ENCODE peak calls at places on chromosome 14, in ten cellular contexts. One of them, this sample, is unnamed.

GRCh38 chr14:23164250-23164649 is 19.2 kb downstream of the SLC7A8 start:
- DNase-seq in Right ventricle myocardium inferior: no peak
- DNase-seq in IMR-90: no peak
- DNase-seq in amniotic stem cell: no peak
- DNase-seq in stimulated activated CD4-positive, alpha-beta T cell treated with anti-CD3 and anti-CD28 coated beads, Interleukin-4, amount 100 ng/mL, for 1 hour: no peak
- DNase-seq in GM12865: no peak
- DNase-seq in effector CD4-positive, alpha-beta T cell: no peak
- DNase-seq in occipital lobe: no peak
- DNase-seq in pancreas: peak; percentile 83
- DNase-seq in iris pigment epithelial cell: no peak
- DNase-seq in this sample: no peak

GRCh38 chr14:99389171-99389826 is 91.4 kb downstream of the SETD3 start:
- DNase-seq in Right ventricle myocardium inferior: no peak
- DNase-seq in IMR-90: peak; percentile 10
- DNase-seq in amniotic stem cell: no peak
- DNase-seq in stimulated activated CD4-positive, alpha-beta T cell treated with anti-CD3 and anti-CD28 coated beads, Interleukin-4, amount 100 ng/mL, for 1 hour: peak; percentile 46
- DNase-seq in GM12865: peak; percentile 46
- DNase-seq in effector CD4-positive, alpha-beta T cell: no peak
- DNase-seq in occipital lobe: no peak
- DNase-seq in pancreas: no peak
- DNase-seq in iris pigment epithelial cell: peak; percentile 37
- DNase-seq in this sample: peak; percentile 75

GRCh38 chr14:22882529-22883190 is 362 bp upstream of the REM2 start:
- DNase-seq in Right ventricle myocardium inferior: no peak
- DNase-seq in IMR-90: peak; percentile 46
- DNase-seq in amniotic stem cell: no peak
- DNase-seq in stimulated activated CD4-positive, alpha-beta T cell treated with anti-CD3 and anti-CD28 coated beads, Interleukin-4, amount 100 ng/mL, for 1 hour: peak; percentile 40
- DNase-seq in GM12865: no peak
- DNase-seq in effector CD4-positive, alpha-beta T cell: peak; percentile 33
- DNase-seq in occipital lobe: no peak
- DNase-seq in pancreas: peak; percentile 66
- DNase-seq in iris pigment epithelial cell: peak; percentile 51
- DNase-seq in this sample: peak; percentile 79

GRCh38 chr14:71322660-71323250 is 415.5 kb downstream of the PCNX1 start:
- DNase-seq in Right ventricle myocardium inferior: no peak
- DNase-seq in IMR-90: peak; percentile 67
- DNase-seq in amniotic stem cell: peak; percentile 30
- DNase-seq in stimulated activated CD4-positive, alpha-beta T cell treated with anti-CD3 and anti-CD28 coated beads, Interleukin-4, amount 100 ng/mL, for 1 hour: no peak
- DNase-seq in GM12865: peak; percentile 83
- DNase-seq in effector CD4-positive, alpha-beta T cell: no peak
- DNase-seq in occipital lobe: no peak
- DNase-seq in pancreas: no peak
- DNase-seq in iris pigment epithelial cell: peak; percentile 74
- DNase-seq in this sample: peak; percentile 70

GRCh38 chr14:95077380-95077779 is 79.9 kb downstream of the DICER1 start:
- DNase-seq in Right ventricle myocardium inferior: no peak
- DNase-seq in IMR-90: no peak
- DNase-seq in amniotic stem cell: no peak
- DNase-seq in stimulated activated CD4-positive, alpha-beta T cell treated with anti-CD3 and anti-CD28 coated beads, Interleukin-4, amount 100 ng/mL, for 1 hour: no peak
- DNase-seq in GM12865: no peak
- DNase-seq in effector CD4-positive, alpha-beta T cell: no peak
- DNase-seq in occipital lobe: no peak
- DNase-seq in pancreas: no peak
- DNase-seq in iris pigment epithelial cell: no peak
- DNase-seq in this sample: no peak

GRCh38 chr14:61385002-61385685 is 63.8 kb downstream of the PRKCH start:
- DNase-seq in Right ventricle myocardium inferior: no peak
- DNase-seq in IMR-90: no peak
- DNase-seq in amniotic stem cell: no peak
- DNase-seq in stimulated activated CD4-positive, alpha-beta T cell treated with anti-CD3 and anti-CD28 coated beads, Interleukin-4, amount 100 ng/mL, for 1 hour: no peak
- DNase-seq in GM12865: peak; percentile 46
- DNase-seq in effector CD4-positive, alpha-beta T cell: peak; percentile 45
- DNase-seq in occipital lobe: no peak
- DNase-seq in pancreas: no peak
- DNase-seq in iris pigment epithelial cell: no peak
- DNase-seq in this sample: no peak

GRCh38 chr14:92439551-92440344 is 73.8 kb upstream of the RIN3 start:
- DNase-seq in Right ventricle myocardium inferior: no peak
- DNase-seq in IMR-90: no peak
- DNase-seq in amniotic stem cell: no peak
- DNase-seq in stimulated activated CD4-positive, alpha-beta T cell treated with anti-CD3 and anti-CD28 coated beads, Interleukin-4, amount 100 ng/mL, for 1 hour: no peak
- DNase-seq in GM12865: peak; percentile 54
- DNase-seq in effector CD4-positive, alpha-beta T cell: no peak
- DNase-seq in occipital lobe: no peak
- DNase-seq in pancreas: no peak
- DNase-seq in iris pigment epithelial cell: no peak
- DNase-seq in this sample: no peak

GRCh38 chr14:73700325-73700724 is 13.9 kb downstream of the PNMA1 start:
- DNase-seq in Right ventricle myocardium inferior: no peak
- DNase-seq in IMR-90: no peak
- DNase-seq in amniotic stem cell: no peak
- DNase-seq in stimulated activated CD4-positive, alpha-beta T cell treated with anti-CD3 and anti-CD28 coated beads, Interleukin-4, amount 100 ng/mL, for 1 hour: no peak
- DNase-seq in GM12865: no peak
- DNase-seq in effector CD4-positive, alpha-beta T cell: no peak
- DNase-seq in occipital lobe: no peak
- DNase-seq in pancreas: no peak
- DNase-seq in iris pigment epithelial cell: no peak
- DNase-seq in this sample: no peak

GRCh38 chr14:52051861-52052260 is 17.0 kb downstream of the NID2 start:
- DNase-seq in Right ventricle myocardium inferior: no peak
- DNase-seq in IMR-90: peak; percentile 87
- DNase-seq in amniotic stem cell: no peak
- DNase-seq in stimulated activated CD4-positive, alpha-beta T cell treated with anti-CD3 and anti-CD28 coated beads, Interleukin-4, amount 100 ng/mL, for 1 hour: no peak
- DNase-seq in GM12865: no peak
- DNase-seq in effector CD4-positive, alpha-beta T cell: no peak
- DNase-seq in occipital lobe: no peak
- DNase-seq in pancreas: no peak
- DNase-seq in iris pigment epithelial cell: peak; percentile 77
- DNase-seq in this sample: no peak

GRCh38 chr14:104574978-104575377 is 4.6 kb upstream of the C14orf180 start:
- DNase-seq in Right ventricle myocardium inferior: no peak
- DNase-seq in IMR-90: no peak
- DNase-seq in amniotic stem cell: no peak
- DNase-seq in stimulated activated CD4-positive, alpha-beta T cell treated with anti-CD3 and anti-CD28 coated beads, Interleukin-4, amount 100 ng/mL, for 1 hour: no peak
- DNase-seq in GM12865: no peak
- DNase-seq in effector CD4-positive, alpha-beta T cell: no peak
- DNase-seq in occipital lobe: no peak
- DNase-seq in pancreas: no peak
- DNase-seq in iris pigment epithelial cell: no peak
- DNase-seq in this sample: no peak

GRCh38 chr14:51396222-51396815 is 156.3 kb downstream of the TMX1 start:
- DNase-seq in Right ventricle myocardium inferior: no peak
- DNase-seq in IMR-90: peak; percentile 98
- DNase-seq in amniotic stem cell: peak; percentile 70
- DNase-seq in stimulated activated CD4-positive, alpha-beta T cell treated with anti-CD3 and anti-CD28 coated beads, Interleukin-4, amount 100 ng/mL, for 1 hour: no peak
- DNase-seq in GM12865: no peak
- DNase-seq in effector CD4-positive, alpha-beta T cell: no peak
- DNase-seq in occipital lobe: no peak
- DNase-seq in pancreas: peak; percentile 19
- DNase-seq in iris pigment epithelial cell: peak; percentile 97
- DNase-seq in this sample: no peak

GRCh38 chr14:46405095-46405494 is 246.5 kb downstream of the RPL10L start:
- DNase-seq in Right ventricle myocardium inferior: no peak
- DNase-seq in IMR-90: no peak
- DNase-seq in amniotic stem cell: no peak
- DNase-seq in stimulated activated CD4-positive, alpha-beta T cell treated with anti-CD3 and anti-CD28 coated beads, Interleukin-4, amount 100 ng/mL, for 1 hour: no peak
- DNase-seq in GM12865: no peak
- DNase-seq in effector CD4-positive, alpha-beta T cell: no peak
- DNase-seq in occipital lobe: no peak
- DNase-seq in pancreas: no peak
- DNase-seq in iris pigment epithelial cell: no peak
- DNase-seq in this sample: no peak

GRCh38 chr14:45238988-45239387 is 14.0 kb downstream of the MIS18BP1 start:
- DNase-seq in Right ventricle myocardium inferior: no peak
- DNase-seq in IMR-90: no peak
- DNase-seq in amniotic stem cell: no peak
- DNase-seq in stimulated activated CD4-positive, alpha-beta T cell treated with anti-CD3 and anti-CD28 coated beads, Interleukin-4, amount 100 ng/mL, for 1 hour: no peak
- DNase-seq in GM12865: no peak
- DNase-seq in effector CD4-positive, alpha-beta T cell: no peak
- DNase-seq in occipital lobe: no peak
- DNase-seq in pancreas: no peak
- DNase-seq in iris pigment epithelial cell: no peak
- DNase-seq in this sample: no peak

GRCh38 chr14:50040905-50041465 is 75.4 kb downstream of the VCPKMT start:
- DNase-seq in Right ventricle myocardium inferior: no peak
- DNase-seq in IMR-90: no peak
- DNase-seq in amniotic stem cell: no peak
- DNase-seq in stimulated activated CD4-positive, alpha-beta T cell treated with anti-CD3 and anti-CD28 coated beads, Interleukin-4, amount 100 ng/mL, for 1 hour: no peak
- DNase-seq in GM12865: no peak
- DNase-seq in effector CD4-positive, alpha-beta T cell: no peak
- DNase-seq in occipital lobe: no peak
- DNase-seq in pancreas: no peak
- DNase-seq in iris pigment epithelial cell: no peak
- DNase-seq in this sample: no peak

GRCh38 chr14:79150226-79150625 is 980.1 kb downstream of the NRXN3 start:
- DNase-seq in Right ventricle myocardium inferior: no peak
- DNase-seq in IMR-90: no peak
- DNase-seq in amniotic stem cell: no peak
- DNase-seq in stimulated activated CD4-positive, alpha-beta T cell treated with anti-CD3 and anti-CD28 coated beads, Interleukin-4, amount 100 ng/mL, for 1 hour: no peak
- DNase-seq in GM12865: no peak
- DNase-seq in effector CD4-positive, alpha-beta T cell: no peak
- DNase-seq in occipital lobe: no peak
- DNase-seq in pancreas: no peak
- DNase-seq in iris pigment epithelial cell: no peak
- DNase-seq in this sample: no peak

GRCh38 chr14:69154779-69155178 is 1.9 kb upstream of the DCAF5 start:
- DNase-seq in Right ventricle myocardium inferior: no peak
- DNase-seq in IMR-90: no peak
- DNase-seq in amniotic stem cell: no peak
- DNase-seq in stimulated activated CD4-positive, alpha-beta T cell treated with anti-CD3 and anti-CD28 coated beads, Interleukin-4, amount 100 ng/mL, for 1 hour: no peak
- DNase-seq in GM12865: peak; percentile 13
- DNase-seq in effector CD4-positive, alpha-beta T cell: no peak
- DNase-seq in occipital lobe: no peak
- DNase-seq in pancreas: peak; percentile 39
- DNase-seq in iris pigment epithelial cell: peak; percentile 32
- DNase-seq in this sample: peak; percentile 74

GRCh38 chr14:36256131-36256801 is 64.2 kb downstream of the MBIP start:
- DNase-seq in Right ventricle myocardium inferior: no peak
- DNase-seq in IMR-90: no peak
- DNase-seq in amniotic stem cell: no peak
- DNase-seq in stimulated activated CD4-positive, alpha-beta T cell treated with anti-CD3 and anti-CD28 coated beads, Interleukin-4, amount 100 ng/mL, for 1 hour: no peak
- DNase-seq in GM12865: no peak
- DNase-seq in effector CD4-positive, alpha-beta T cell: no peak
- DNase-seq in occipital lobe: no peak
- DNase-seq in pancreas: no peak
- DNase-seq in iris pigment epithelial cell: peak; percentile 55
- DNase-seq in this sample: no peak

GRCh38 chr14:51999084-51999483 is 9.7 kb downstream of the RTRAF start:
- DNase-seq in Right ventricle myocardium inferior: no peak
- DNase-seq in IMR-90: peak; percentile 56
- DNase-seq in amniotic stem cell: no peak
- DNase-seq in stimulated activated CD4-positive, alpha-beta T cell treated with anti-CD3 and anti-CD28 coated beads, Interleukin-4, amount 100 ng/mL, for 1 hour: no peak
- DNase-seq in GM12865: no peak
- DNase-seq in effector CD4-positive, alpha-beta T cell: no peak
- DNase-seq in occipital lobe: no peak
- DNase-seq in pancreas: no peak
- DNase-seq in iris pigment epithelial cell: peak; percentile 61
- DNase-seq in this sample: no peak

GRCh38 chr14:40452674-40453073 is 1020.4 kb upstream of the FBXO33 start:
- DNase-seq in Right ventricle myocardium inferior: no peak
- DNase-seq in IMR-90: no peak
- DNase-seq in amniotic stem cell: no peak
- DNase-seq in stimulated activated CD4-positive, alpha-beta T cell treated with anti-CD3 and anti-CD28 coated beads, Interleukin-4, amount 100 ng/mL, for 1 hour: no peak
- DNase-seq in GM12865: no peak
- DNase-seq in effector CD4-positive, alpha-beta T cell: no peak
- DNase-seq in occipital lobe: no peak
- DNase-seq in pancreas: no peak
- DNase-seq in iris pigment epithelial cell: no peak
- DNase-seq in this sample: no peak

GRCh38 chr14:36556811-36557433 is 25.5 kb downstream of the NKX2-8 start:
- DNase-seq in Right ventricle myocardium inferior: no peak
- DNase-seq in IMR-90: peak; percentile 7
- DNase-seq in amniotic stem cell: no peak
- DNase-seq in stimulated activated CD4-positive, alpha-beta T cell treated with anti-CD3 and anti-CD28 coated beads, Interleukin-4, amount 100 ng/mL, for 1 hour: peak; percentile 31
- DNase-seq in GM12865: peak; percentile 20
- DNase-seq in effector CD4-positive, alpha-beta T cell: no peak
- DNase-seq in occipital lobe: no peak
- DNase-seq in pancreas: no peak
- DNase-seq in iris pigment epithelial cell: peak; percentile 13
- DNase-seq in this sample: peak; percentile 88

GRCh38 chr14:91839754-91840153 is 27.6 kb downstream of the TC2N start:
- DNase-seq in Right ventricle myocardium inferior: no peak
- DNase-seq in IMR-90: no peak
- DNase-seq in amniotic stem cell: no peak
- DNase-seq in stimulated activated CD4-positive, alpha-beta T cell treated with anti-CD3 and anti-CD28 coated beads, Interleukin-4, amount 100 ng/mL, for 1 hour: no peak
- DNase-seq in GM12865: peak; percentile 43
- DNase-seq in effector CD4-positive, alpha-beta T cell: no peak
- DNase-seq in occipital lobe: no peak
- DNase-seq in pancreas: no peak
- DNase-seq in iris pigment epithelial cell: no peak
- DNase-seq in this sample: peak; percentile 65

GRCh38 chr14:87063181-87063580 is 929.8 kb downstream of the GALC start:
- DNase-seq in Right ventricle myocardium inferior: no peak
- DNase-seq in IMR-90: no peak
- DNase-seq in amniotic stem cell: no peak
- DNase-seq in stimulated activated CD4-positive, alpha-beta T cell treated with anti-CD3 and anti-CD28 coated beads, Interleukin-4, amount 100 ng/mL, for 1 hour: no peak
- DNase-seq in GM12865: no peak
- DNase-seq in effector CD4-positive, alpha-beta T cell: no peak
- DNase-seq in occipital lobe: no peak
- DNase-seq in pancreas: no peak
- DNase-seq in iris pigment epithelial cell: no peak
- DNase-seq in this sample: peak; percentile 67